ENCODE peak calls at places on chromosomes 13 and 19, in five cellular contexts. Q, E, G, J and X are unnamed samples.

GRCh38 chr19:12821761-12822160 is 12.6 kb downstream of the RTBDN start:
- DNase-seq in J (no peak), G (no peak), Q (no peak), E (no peak), X (no peak)

GRCh38 chr19:28022506-28022905 is 1190.4 kb downstream of the UQCRFS1 start:
- DNase-seq in E (no peak), J (no peak), G (no peak), Q (no peak), X (no peak)

GRCh38 chr19:44582581-44583265 is 30.6 kb upstream of the IGSF23 start:
- DNase-seq in E (peak), J (no peak), Q (no peak), G (peak), X (peak)

GRCh38 chr19:5313307-5313706 is 27.3 kb downstream of the PTPRS start:
- DNase-seq in Q (no peak), G (no peak), J (no peak), E (no peak), X (no peak)

GRCh38 chr19:46218160-46218559 is 11.4 kb upstream of the IGFL1 start:
- DNase-seq in E (peak), J (peak), Q (peak), G (peak), X (peak)

GRCh38 chr13:66210677-66211076 is 1019.5 kb downstream of the PCDH9 start:
- DNase-seq in E (no peak), Q (no peak), G (no peak), J (peak), X (peak)

GRCh38 chr13:113495494-113496251 is 5.2 kb upstream of the DCUN1D2 start:
- DNase-seq in E (no peak), Q (no peak), G (peak), J (peak), X (no peak)

GRCh38 chr13:27194895-27195764 is 23.5 kb upstream of the USP12 start:
- DNase-seq in Q (peak), J (peak), E (no peak), G (peak), X (peak)

GRCh38 chr19:5949792-5950305 is 28.1 kb downstream of the RANBP3 start:
- DNase-seq in Q (no peak), G (no peak), J (no peak), E (no peak), X (no peak)

GRCh38 chr19:48085077-48085476 is 25.5 kb downstream of the PLA2G4C start:
- DNase-seq in E (no peak), J (no peak), G (no peak), Q (no peak), X (no peak)

GRCh38 chr13:30856004-30856790 is 49.9 kb upstream of the MEDAG start:
- DNase-seq in E (no peak), J (no peak), G (no peak), Q (no peak), X (no peak)

GRCh38 chr19:4704317-4704673 is 19.3 kb downstream of the DPP9 start:
- DNase-seq in Q (no peak), E (no peak), G (no peak), J (no peak), X (no peak)

GRCh38 chr19:12065100-12065538 is 588 bp downstream of the ZNF844 start:
- DNase-seq in E (peak), J (peak), G (no peak), Q (no peak), X (peak)

GRCh38 chr19:30626567-30626966 is 254.4 kb downstream of the ZNF536 start:
- DNase-seq in J (no peak), G (no peak), Q (no peak), E (no peak), X (no peak)

GRCh38 chr13:98466634-98467236 is 110.2 kb downstream of the STK24 start:
- DNase-seq in Q (no peak), J (peak), E (peak), G (peak), X (peak)

GRCh38 chr13:79966502-79966901 is 374.4 kb downstream of the SPRY2 start:
- DNase-seq in Q (no peak), J (peak), E (no peak), G (peak), X (no peak)

GRCh38 chr19:41564515-41565383 is 11.2 kb upstream of the CEACAM21 start:
- DNase-seq in Q (peak), E (peak), J (peak), G (peak), X (no peak)

DNA sequence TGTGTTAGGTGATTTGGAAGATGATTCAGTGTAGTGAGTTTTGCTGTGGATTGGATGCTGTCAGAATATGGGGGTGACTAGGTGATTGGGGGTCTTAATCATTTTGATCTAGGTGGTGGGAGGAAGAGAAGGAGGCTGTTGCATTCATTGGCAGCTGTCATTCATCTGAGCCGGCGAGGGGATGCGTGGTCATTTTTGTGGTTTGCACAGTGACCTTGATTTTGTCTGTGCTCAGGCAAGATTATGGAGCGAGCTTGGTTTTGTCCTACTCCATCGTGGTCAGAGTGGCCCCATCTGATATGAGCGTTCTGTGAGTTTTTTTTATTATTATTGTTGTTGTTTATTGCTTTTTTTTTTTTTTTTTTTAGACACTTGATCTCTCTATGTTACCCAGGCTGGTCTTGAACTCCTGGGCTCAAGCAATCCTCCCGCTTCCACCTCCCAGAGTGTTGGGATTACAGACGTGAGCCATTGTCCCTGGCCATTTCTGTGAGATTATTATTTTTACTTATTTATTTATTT is 42.0 kb downstream of the SPTBN4 start:
- DNase-seq in E (no peak), Q (no peak), J (no peak), G (no peak), X (no peak)
- H2BK12ac ChIP-seq in E (no peak), Q (no peak), J (no peak), G (no peak), X (no peak)

DNA sequence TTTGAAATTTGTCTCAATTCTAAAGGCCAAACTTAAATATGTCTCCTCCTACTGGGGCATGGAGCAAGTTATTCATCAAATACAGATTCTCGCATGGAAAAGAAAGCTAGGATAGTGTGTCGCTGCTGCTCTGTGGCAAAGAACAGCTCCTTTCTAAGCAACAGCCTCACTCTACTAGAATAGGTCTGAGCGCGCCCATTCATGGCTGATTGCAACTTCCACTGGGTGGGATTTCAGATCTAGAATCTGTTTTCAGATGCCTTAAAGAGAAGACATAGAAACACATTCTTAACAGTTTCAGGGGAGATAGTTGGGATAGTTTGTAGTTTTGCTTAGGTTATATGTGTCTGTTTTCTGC is 2.4 kb downstream of the RGCC start:
- DNase-seq in E (no peak), J (no peak), G (no peak), Q (no peak), X (no peak)
- H3K27ac ChIP-seq in E (no peak), J (no peak), G (no peak), Q (no peak), X (no peak)

DNA sequence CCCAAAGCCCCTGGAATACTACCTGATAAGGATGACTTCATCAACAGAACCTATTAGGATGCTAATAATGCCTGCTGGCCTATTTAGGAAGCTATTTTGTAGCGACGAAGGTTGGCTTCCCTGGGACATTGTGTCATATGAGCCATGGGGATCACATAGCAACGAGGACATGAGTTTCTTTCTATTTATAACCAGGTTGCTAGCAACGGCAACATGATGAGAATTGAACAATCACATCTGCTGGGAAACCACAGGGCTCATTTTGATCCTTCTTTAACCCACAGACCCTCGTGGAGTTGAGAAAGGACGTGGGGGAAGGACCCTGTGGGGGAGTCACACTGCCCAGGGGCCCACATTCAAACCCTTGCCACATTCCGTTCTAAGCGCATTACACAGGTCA is 172.2 kb downstream of the COL4A1 start:
- DNase-seq in G (no peak), Q (no peak), J (peak), E (no peak), X (no peak)
- H2BK12ac ChIP-seq in G (peak), Q (no peak), J (peak), E (peak), X (no peak)

DNA sequence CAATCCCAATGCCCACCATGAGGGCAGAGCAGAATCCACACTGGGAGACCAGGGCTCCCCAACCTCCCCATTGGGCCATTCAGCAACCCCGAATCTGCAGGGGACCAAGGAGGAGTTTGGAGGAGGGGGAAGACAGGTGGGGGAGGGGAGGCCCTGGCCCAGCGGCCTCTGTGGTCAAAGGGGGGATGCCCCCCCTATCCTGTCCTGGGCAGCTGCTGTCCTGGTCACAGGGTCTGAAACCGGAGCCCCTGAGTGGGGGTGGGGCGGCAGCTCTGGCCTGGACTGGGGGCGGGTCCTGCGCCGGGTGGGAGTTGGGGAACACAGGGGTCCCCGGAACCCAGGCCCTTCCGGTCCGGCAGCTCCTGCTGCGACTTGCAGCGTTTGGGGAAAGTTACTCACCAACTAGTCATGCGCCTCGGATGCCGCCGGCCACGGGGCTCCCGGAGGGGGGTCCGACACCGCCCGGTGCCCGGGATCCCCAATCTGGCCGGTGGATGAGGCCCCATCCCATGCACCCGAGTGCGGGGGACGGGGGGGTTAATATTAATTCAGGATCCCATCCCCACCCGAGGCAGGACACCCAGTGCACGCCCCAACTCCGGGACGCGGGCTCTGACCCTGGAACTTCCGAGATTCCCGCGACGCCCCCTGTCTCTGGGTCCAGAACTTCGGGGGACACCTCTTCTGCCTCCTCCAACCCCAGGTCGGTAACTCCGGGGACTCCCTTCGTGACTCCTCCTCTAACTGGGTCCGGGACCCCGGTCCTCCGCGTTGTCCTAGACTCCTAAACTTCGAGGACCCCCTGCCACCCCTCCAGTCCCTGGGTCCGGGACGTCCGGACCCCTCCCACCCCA is 868 bp downstream of the HOMER3 start:
- DNase-seq in Q (peak), J (peak), E (peak), G (peak), X (no peak)
- H3K27ac ChIP-seq in Q (peak), J (peak), E (no peak), G (no peak), X (no peak)

GRCh38 chr13:85853161-85853894 is 54.1 kb upstream of the SLITRK6 start:
- DNase-seq in G (no peak), J (no peak), E (no peak), Q (no peak), X (no peak)

DNA sequence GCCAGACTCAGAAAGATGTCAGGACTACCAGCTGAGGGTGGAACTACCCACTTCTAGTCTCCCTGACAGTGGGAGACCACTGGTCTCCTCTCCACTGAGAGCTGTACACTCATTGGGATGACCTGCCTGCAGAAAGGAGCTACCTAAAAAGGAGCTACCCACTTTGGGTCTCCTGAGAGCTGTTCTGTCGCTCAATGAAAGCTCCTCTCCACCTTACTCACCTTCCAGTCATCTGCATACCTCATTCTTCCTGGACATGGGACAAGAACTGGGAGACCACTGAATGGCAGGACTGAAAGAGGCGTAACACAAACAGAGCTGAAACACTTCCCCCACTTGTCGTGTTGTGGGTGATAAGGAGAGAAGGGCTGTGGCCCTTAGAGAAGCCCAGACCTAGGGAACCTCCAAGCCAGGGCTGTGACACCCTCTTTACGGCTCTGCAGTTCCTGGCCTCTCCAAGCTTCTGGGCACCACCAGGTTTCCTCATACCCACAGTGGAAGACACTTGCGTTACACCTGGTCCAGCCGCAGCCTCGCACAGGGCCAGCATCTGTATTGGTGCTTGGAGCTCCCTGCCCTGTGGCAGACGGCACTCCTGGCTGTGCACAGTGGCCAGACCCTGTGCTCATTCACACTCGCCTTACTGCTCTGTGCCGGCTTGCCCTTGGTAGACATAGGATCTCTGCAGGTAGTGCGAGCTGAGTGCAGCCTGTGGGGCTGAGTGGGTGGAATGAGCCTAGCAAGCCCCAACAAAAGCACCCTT is 54.9 kb upstream of the SLITRK6 start:
- DNase-seq in Q (no peak), E (no peak), G (no peak), J (no peak), X (no peak)
- H2BK12ac ChIP-seq in Q (no peak), E (no peak), G (no peak), J (no peak), X (no peak)

DNA sequence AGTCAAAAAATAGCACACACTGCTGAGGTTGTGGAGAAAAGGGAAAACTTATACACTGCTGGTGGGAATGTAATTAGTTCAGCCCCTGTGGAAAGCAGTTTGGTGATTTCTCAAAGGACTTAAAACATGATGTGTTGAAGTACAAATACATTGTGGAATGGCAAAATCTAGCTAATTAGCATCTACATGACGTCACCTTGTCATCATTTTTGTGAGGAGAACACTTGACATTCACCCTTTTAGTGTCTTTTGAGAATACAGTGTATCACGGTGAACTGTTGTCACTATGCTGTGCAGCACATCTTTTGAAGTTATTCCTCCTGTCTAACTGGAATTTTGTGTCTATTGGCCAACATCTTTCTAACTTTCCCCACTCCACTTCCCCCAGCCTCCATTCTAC is 5.6 kb downstream of the OR7A10 start:
- DNase-seq in J (no peak), G (no peak), Q (no peak), E (no peak), X (no peak)
- H3K27ac ChIP-seq in J (no peak), G (no peak), Q (no peak), E (no peak), X (peak)